ENCODE peak calls at places on chromosomes 13 and 19, in ten cellular contexts. K is A549, U is HL-60, P is BJ, Y is fibroblast of mammary gland, R is right lobe of liver, M is right atrium auricular region, F is osteoblast, L is fibroblast of pulmonary artery, W is IMR-90. Q is an unnamed sample.
A peak's percentile ranks its signal among the peaks of the same experiment; 100 is the strongest.

GRCh38 chr19:6261883-6262282 is 17.9 kb downstream of the MLLT1 start:
- DNase-seq in K (no peak), U (no peak), P (no peak), Y (no peak), R (no peak), M (no peak), F (peak; percentile 60), L (no peak), W (no peak), Q (no peak)

GRCh38 chr19:32373614-32374295 is 28.3 kb downstream of the ZNF507 start:
- DNase-seq in K (peak; percentile 100), U (no peak), P (peak; percentile 94), Y (peak; percentile 99), R (no peak), M (peak; percentile 68), F (peak; percentile 65), L (peak; percentile 99), W (peak; percentile 100), Q (peak; percentile 96)

GRCh38 chr13:20197361-20197834 is 4.7 kb upstream of the GJB2 start:
- DNase-seq in K (peak; percentile 31), U (no peak), P (no peak), Y (peak; percentile 66), R (no peak), M (no peak), F (peak; percentile 86), L (peak; percentile 63), W (peak; percentile 56), Q (peak; percentile 16)

GRCh38 chr19:16462757-16463250 is 9.0 kb downstream of the EPS15L1 start:
- DNase-seq in K (no peak), U (no peak), P (no peak), Y (peak; percentile 56), R (peak; percentile 72), M (peak; percentile 67), F (peak; percentile 79), L (no peak), W (peak; percentile 34), Q (no peak)

GRCh38 chr13:76656496-76656895 is 229.7 kb downstream of the KCTD12 start:
- DNase-seq in K (no peak), U (peak; percentile 43), P (no peak), Y (no peak), R (no peak), M (no peak), F (no peak), L (no peak), W (no peak), Q (no peak)

GRCh38 chr13:29402168-29402621 is 193.3 kb downstream of the SLC7A1 start:
- DNase-seq in K (no peak), U (no peak), P (no peak), Y (peak; percentile 25), R (no peak), M (no peak), F (no peak), L (peak; percentile 7), W (peak; percentile 44), Q (no peak)

GRCh38 chr19:51529301-51529700 is 2.2 kb downstream of the SIGLEC6 start:
- DNase-seq in K (no peak), U (no peak), P (no peak), Y (no peak), R (no peak), M (no peak), F (no peak), L (no peak), W (no peak), Q (no peak)

GRCh38 chr19:8421484-8422461 is 8.7 kb downstream of the MARCHF2 start:
- DNase-seq in K (no peak), U (no peak), P (no peak), Y (no peak), R (peak; percentile 89), M (no peak), F (peak; percentile 30), L (no peak), W (no peak), Q (no peak)

GRCh38 chr19:38869160-38869835 is 8.8 kb downstream of the RINL start:
- DNase-seq in K (no peak), U (peak; percentile 59), P (no peak), Y (no peak), R (peak; percentile 64), M (no peak), F (peak; percentile 86), L (no peak), W (no peak), Q (no peak)

GRCh38 chr13:37914781-37915391 is 45.3 kb upstream of the TRPC4 start:
- DNase-seq in K (no peak), U (no peak), P (no peak), Y (peak; percentile 11), R (no peak), M (no peak), F (no peak), L (peak; percentile 39), W (peak; percentile 11), Q (no peak)

GRCh38 chr13:111629933-111630332 is 309.5 kb downstream of the TEX29 start:
- DNase-seq in K (no peak), U (no peak), P (no peak), Y (no peak), R (no peak), M (peak; percentile 1), F (no peak), L (no peak), W (no peak), Q (no peak)

GRCh38 chr13:31056650-31057275 is 104.9 kb downstream of the HSPH1 start:
- DNase-seq in K (no peak), U (no peak), P (no peak), Y (peak; percentile 30), R (no peak), M (no peak), F (no peak), L (peak; percentile 45), W (peak; percentile 35), Q (no peak)

GRCh38 chr19:53782698-53783097 is 41.4 kb downstream of the NLRP12 start:
- DNase-seq in K (no peak), U (no peak), P (no peak), Y (no peak), R (no peak), M (no peak), F (no peak), L (no peak), W (no peak), Q (no peak)

GRCh38 chr19:5585461-5586299 is 17.9 kb upstream of the TINCR start:
- DNase-seq in K (no peak), U (no peak), P (no peak), Y (no peak), R (peak; percentile 43), M (peak; percentile 60), F (peak; percentile 84), L (no peak), W (no peak), Q (no peak)

GRCh38 chr19:33810821-33811220 is 14.2 kb downstream of the KCTD15 start:
- DNase-seq in K (no peak), U (no peak), P (no peak), Y (no peak), R (peak; percentile 32), M (no peak), F (peak; percentile 66), L (no peak), W (no peak), Q (no peak)

GRCh38 chr13:99288069-99288468 is 19.1 kb downstream of the GPR183 start:
- DNase-seq in K (no peak), U (peak; percentile 68), P (no peak), Y (no peak), R (no peak), M (no peak), F (no peak), L (no peak), W (no peak), Q (no peak)

GRCh38 chr19:55297267-55297666 is 13.5 kb downstream of the BRSK1 start:
- DNase-seq in K (no peak), U (peak; percentile 24), P (no peak), Y (no peak), R (no peak), M (no peak), F (no peak), L (no peak), W (no peak), Q (no peak)

DNA sequence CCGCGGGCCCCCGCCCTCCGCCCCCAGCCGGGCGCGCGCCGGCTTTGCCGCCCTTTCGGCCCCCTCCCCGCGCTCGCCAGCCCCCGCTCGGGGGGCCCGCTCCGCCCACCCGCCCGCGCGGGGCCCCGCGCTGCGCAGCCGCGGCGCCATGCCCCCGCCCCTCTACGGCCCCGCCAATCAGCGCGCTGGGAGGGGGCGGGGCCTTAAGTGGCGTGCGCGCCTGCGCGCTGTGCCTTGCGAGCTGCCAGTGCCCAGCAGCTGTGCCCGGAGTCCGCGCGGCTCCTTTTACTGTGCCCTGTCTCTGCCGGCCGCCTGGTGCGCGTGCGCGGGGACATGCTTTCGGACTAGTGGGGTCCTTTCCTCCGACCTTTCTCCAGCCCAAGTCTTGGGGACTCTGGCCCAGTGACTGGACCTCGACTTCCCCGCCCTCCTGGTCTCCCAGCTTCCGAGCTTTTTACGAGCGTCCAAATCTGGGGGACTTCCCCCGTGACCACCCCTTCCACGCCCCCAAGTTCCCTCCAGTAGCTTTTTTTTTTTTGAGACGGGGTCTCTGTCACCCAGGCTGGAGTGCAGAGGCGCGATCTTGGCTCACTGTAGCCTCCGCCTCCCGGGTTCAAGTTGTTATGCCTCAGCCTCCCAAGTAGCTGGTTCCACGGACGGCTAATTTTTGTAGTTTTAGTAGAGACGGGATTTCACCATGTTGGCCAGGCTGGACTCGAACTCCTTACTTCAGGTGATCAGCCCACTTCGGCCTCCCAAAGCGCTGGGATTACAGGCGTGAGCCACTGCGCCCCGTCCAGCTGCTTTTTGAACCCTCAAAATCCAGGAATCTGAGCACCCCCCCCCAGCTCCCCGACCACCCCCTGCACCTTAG is at the start of gene MBD3:
- DNase-seq in K (peak; percentile 93), U (peak; percentile 91), P (peak; percentile 39), Y (peak; percentile 89), R (peak; percentile 96), M (peak; percentile 93), F (peak; percentile 100), L (peak; percentile 95), W (peak; percentile 93), Q (peak; percentile 69)
- TF ChIP-seq CTCF in K (no peak), U (no peak), P (no peak), Y (no peak), R (no peak), M (no peak), F (no peak), L (no peak), W (no peak), Q (no peak)

GRCh38 chr19:18701250-18701608 is 17.7 kb downstream of the CRTC1 start:
- DNase-seq in K (no peak), U (no peak), P (no peak), Y (no peak), R (no peak), M (no peak), F (no peak), L (no peak), W (no peak), Q (no peak)
- H3K4me3 ChIP-seq in K (no peak overlapping the region), U (no peak overlapping the region), P (no peak overlapping the region), Y (peak overlapping the region; percentile 47), R (peak overlapping the region; percentile 28), M (peak overlapping the region; percentile 28), F (peak overlapping the region; percentile 73), L (peak overlapping the region; percentile 47), W (no peak overlapping the region), Q (peak overlapping the region; percentile 21)

GRCh38 chr19:46732966-46733692 is 12.7 kb upstream of the FKRP start:
- DNase-seq in K (no peak), U (peak; percentile 92), P (no peak), Y (peak; percentile 50), R (no peak), M (no peak), F (peak; percentile 96), L (no peak), W (peak; percentile 44), Q (no peak)
- TF ChIP-seq CTCF in K (no peak), U (no peak), P (no peak), Y (no peak), R (no peak), M (no peak), F (no peak), L (no peak), W (no peak), Q (no peak)

GRCh38 chr13:49253310-49253709 is 5.6 kb downstream of the CDADC1 start:
- DNase-seq in K (no peak), U (peak; percentile 57), P (no peak), Y (no peak), R (no peak), M (no peak), F (no peak), L (no peak), W (no peak), Q (no peak)
- H3K4me3 ChIP-seq in K (no peak overlapping the region), U (no peak overlapping the region), P (no peak overlapping the region), Y (no peak overlapping the region), R (no peak overlapping the region), M (no peak overlapping the region), F (no peak overlapping the region), L (no peak overlapping the region), W (no peak overlapping the region), Q (no peak overlapping the region)